ENCODE peak calls at places on chromosomes 5 and 9, in eight cellular contexts. L is K562; G is PC-3; S is AG04450; E is progenitor cell of endocrine pancreas; M is CD8-positive, alpha-beta T cell; A is Calu3; K is cardiac fibroblast. N is an unnamed sample.

GRCh38 chr9:100474082-100474949 is 1.4 kb downstream of the TMEFF1 start:
- DNase-seq in L (no peak), G (no peak), S (no peak), E (peak), M (no peak), A (no peak), K (no peak), N (peak)

GRCh38 chr9:97564291-97565175 is 63.1 kb downstream of the TMOD1 start:
- DNase-seq in L (no peak), G (peak), S (peak), E (no peak), M (no peak), A (no peak), K (peak), N (no peak)

GRCh38 chr5:82174128-82174918 is 103.8 kb downstream of the RPS23 start:
- DNase-seq in L (peak), G (peak), S (no peak), E (peak), M (peak), A (peak), K (peak), N (peak)

GRCh38 chr5:113514263-113514590 is 733 bp downstream of the YTHDC2 start:
- DNase-seq in L (no peak), G (no peak), S (no peak), E (no peak), M (no peak), A (no peak), K (no peak), N (no peak)

GRCh38 chr9:87256973-87257372 is 240.7 kb upstream of the DAPK1 start:
- DNase-seq in L (no peak), G (no peak), S (no peak), E (no peak), M (no peak), A (peak), K (peak), N (no peak)

GRCh38 chr9:114169029-114169939 is 13.9 kb downstream of the COL27A1 start:
- DNase-seq in L (no peak), G (no peak), S (no peak), E (no peak), M (no peak), A (no peak), K (peak), N (no peak)

GRCh38 chr5:154997746-154998145 is 15.8 kb upstream of the KIF4B start:
- DNase-seq in L (no peak), G (peak), S (no peak), E (no peak), M (no peak), A (no peak), K (peak), N (no peak)

GRCh38 chr5:169808118-169808581 is 171.1 kb downstream of the DOCK2 start:
- DNase-seq in L (no peak), G (no peak), S (no peak), E (no peak), M (no peak), A (no peak), K (no peak), N (no peak)

GRCh38 chr5:120375248-120375647 is 88.9 kb upstream of the PRR16 start:
- DNase-seq in L (no peak), G (no peak), S (no peak), E (no peak), M (no peak), A (no peak), K (peak), N (no peak)

DNA sequence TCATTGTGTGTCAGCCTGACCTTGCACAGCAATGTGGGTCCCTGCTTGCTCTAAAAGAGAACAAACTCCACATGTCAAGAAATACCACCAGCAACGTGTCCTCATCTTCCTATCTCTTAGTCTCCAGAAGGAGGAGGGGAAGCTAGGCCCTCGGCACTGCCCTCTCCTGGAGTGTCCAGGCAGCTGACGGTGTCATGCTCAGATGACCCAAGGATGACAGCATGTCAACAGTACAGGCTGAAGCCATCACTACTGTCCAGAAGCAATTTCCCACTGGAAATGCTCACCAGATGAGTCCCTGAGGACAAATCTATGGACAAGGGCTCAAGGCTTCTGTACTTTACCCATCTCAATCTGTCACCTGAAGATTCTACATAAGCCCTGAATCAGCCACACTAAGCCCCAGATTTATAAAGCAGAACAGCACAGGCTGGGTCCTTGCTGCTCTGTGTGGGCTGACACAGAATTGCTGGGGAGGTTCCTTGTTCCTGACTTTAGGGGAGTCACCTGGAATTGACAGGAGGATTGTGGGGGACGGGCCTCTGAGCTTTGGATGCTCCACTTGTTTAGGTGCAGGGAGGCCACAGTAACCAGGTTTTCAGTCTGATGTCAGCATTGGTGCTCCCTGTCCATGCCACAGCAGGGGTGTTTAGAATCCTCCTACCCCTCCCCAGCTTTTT is 210.2 kb downstream of the DAB2IP start:
- DNase-seq in L (peak), G (peak), S (no peak), E (no peak), M (no peak), A (peak), K (peak), N (peak)
- TF ChIP-seq CTCF in L (peak), G (peak), S (peak), E (peak), M (no peak), A (peak), K (peak), N (peak)

GRCh38 chr9:121785673-121786542 is 134.5 kb downstream of the DAB2IP start:
- DNase-seq in L (no peak), G (no peak), S (no peak), E (no peak), M (peak), A (no peak), K (no peak), N (no peak)

GRCh38 chr9:121786543-121786948 is 135.1 kb downstream of the DAB2IP start:
- DNase-seq in L (no peak), G (no peak), S (no peak), E (no peak), M (no peak), A (no peak), K (no peak), N (no peak)

GRCh38 chr9:121783523-121784507 is 132.4 kb downstream of the DAB2IP start:
- DNase-seq in L (no peak), G (no peak), S (no peak), E (no peak), M (peak), A (no peak), K (no peak), N (peak)

GRCh38 chr9:121783126-121783522 is 131.7 kb downstream of the DAB2IP start:
- DNase-seq in L (no peak), G (no peak), S (no peak), E (no peak), M (no peak), A (no peak), K (no peak), N (peak)

GRCh38 chr9:121784706-121785426 is 133.4 kb downstream of the DAB2IP start:
- DNase-seq in L (no peak), G (no peak), S (no peak), E (no peak), M (no peak), A (no peak), K (no peak), N (no peak)
- TF ChIP-seq CTCF in L (no peak), G (no peak), S (peak), E (no peak), M (no peak), A (no peak), K (no peak), N (peak)

GRCh38 chr5:107286447-107287098 is 384.2 kb downstream of the EFNA5 start:
- DNase-seq in L (no peak), G (no peak), S (no peak), E (no peak), M (no peak), A (no peak), K (no peak), N (no peak)
- TF ChIP-seq CTCF in L (no peak), G (no peak), S (no peak), E (no peak), M (no peak), A (no peak), K (no peak), N (no peak)

GRCh38 chr5:912356-913091 is 19.8 kb downstream of the TRIP13 start:
- DNase-seq in L (no peak), G (peak), S (peak), E (no peak), M (peak), A (no peak), K (peak), N (no peak)
- TF ChIP-seq CTCF in L (no peak), G (peak), S (no peak), E (no peak), M (no peak), A (no peak), K (peak), N (no peak)

GRCh38 chr5:53871050-53871449 is 310.6 kb downstream of the NDUFS4 start:
- DNase-seq in L (peak), G (peak), S (no peak), E (no peak), M (no peak), A (no peak), K (no peak), N (no peak)
- TF ChIP-seq CTCF in L (peak), G (peak), S (peak), E (no peak), M (no peak), A (no peak), K (no peak), N (no peak)

DNA sequence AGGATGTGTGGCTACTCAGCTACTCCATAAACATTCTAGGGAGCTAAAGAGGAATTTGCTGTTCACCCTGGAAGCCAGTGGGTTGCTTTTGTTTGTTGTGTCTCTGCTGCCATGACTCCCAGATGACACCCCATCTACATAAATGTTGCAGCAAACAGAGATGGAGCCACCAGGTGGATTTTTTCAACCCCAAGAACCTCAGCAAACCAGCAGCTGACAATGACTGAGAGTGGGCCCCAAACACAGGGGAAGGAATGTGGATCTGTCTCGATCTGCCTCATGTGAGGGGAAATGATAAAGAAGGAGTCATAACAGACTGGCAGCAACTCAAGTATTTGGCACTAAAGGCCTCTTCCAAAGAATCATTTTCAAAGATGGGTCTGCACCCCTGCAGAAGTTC is 132.7 kb upstream of the TNC start:
- DNase-seq in L (no peak), G (peak), S (peak), E (no peak), M (no peak), A (no peak), K (peak), N (no peak)
- TF ChIP-seq CTCF in L (no peak), G (no peak), S (peak), E (no peak), M (no peak), A (no peak), K (no peak), N (no peak)

GRCh38 chr9:22009563-22009867 is 410 bp upstream of the CDKN2B start:
- DNase-seq in L (no peak), G (no peak), S (no peak), E (no peak), M (no peak), A (no peak), K (no peak), N (no peak)
- TF ChIP-seq CTCF in L (no peak), G (peak), S (peak), E (no peak), M (no peak), A (no peak), K (no peak), N (no peak)

GRCh38 chr5:181241393-181241975 is 2.2 kb downstream of the RACK1 start:
- DNase-seq in L (no peak), G (peak), S (no peak), E (no peak), M (peak), A (no peak), K (peak), N (no peak)
- TF ChIP-seq CTCF in L (no peak), G (peak), S (no peak), E (no peak), M (no peak), A (no peak), K (peak), N (no peak)

GRCh38 chr5:25009063-25009462 is 364.3 kb upstream of the CDH10 start:
- DNase-seq in L (no peak), G (peak), S (no peak), E (no peak), M (no peak), A (no peak), K (no peak), N (no peak)

DNA sequence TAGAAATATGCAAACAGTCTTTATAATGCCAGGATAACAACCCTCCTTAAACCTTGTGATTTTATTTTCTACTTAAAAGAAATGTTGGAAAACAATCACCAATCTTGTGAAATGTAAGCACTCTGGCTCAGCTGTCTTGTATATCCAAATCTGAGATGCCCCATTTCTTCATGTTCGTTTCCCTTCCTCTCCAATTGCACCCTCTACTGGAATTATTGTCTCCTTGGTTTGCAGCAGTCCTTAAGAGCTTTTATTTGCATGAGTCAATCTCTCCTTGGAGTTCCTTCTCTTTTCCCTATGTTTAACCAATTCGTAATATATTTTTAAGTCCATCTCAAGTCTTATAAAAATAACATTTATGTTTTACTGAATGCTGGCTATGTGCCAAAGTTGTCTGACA is 362.0 kb upstream of the CDH10 start:
- DNase-seq in L (no peak), G (peak), S (no peak), E (no peak), M (no peak), A (no peak), K (peak), N (no peak)
- TF ChIP-seq CTCF in L (no peak), G (peak), S (no peak), E (peak), M (no peak), A (no peak), K (no peak), N (peak)

DNA sequence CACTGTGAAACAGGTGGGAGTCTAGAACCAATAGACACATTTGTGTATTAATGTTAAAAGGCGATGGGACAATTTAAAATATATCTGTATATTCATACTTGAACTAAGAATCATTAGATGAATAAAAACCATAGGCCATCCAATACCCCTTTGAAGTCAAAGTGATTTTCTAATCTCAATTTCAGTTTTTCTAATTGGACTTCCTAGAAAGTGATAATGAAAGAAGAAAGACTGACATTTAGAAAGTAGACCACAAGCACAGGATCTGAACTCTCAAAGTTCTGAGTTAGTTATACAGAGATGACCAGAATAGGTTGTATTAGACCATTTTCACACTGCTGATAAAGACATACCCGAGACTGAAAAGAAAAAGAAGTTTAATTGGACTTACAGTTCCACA is 412.8 kb upstream of the PIK3R1 start:
- DNase-seq in L (no peak), G (no peak), S (no peak), E (no peak), M (no peak), A (no peak), K (no peak), N (no peak)
- TF ChIP-seq CTCF in L (no peak), G (no peak), S (no peak), E (no peak), M (no peak), A (no peak), K (no peak), N (no peak)